ENCODE peak calls at places on chromosomes 12 and 14, in four cellular contexts. One of them, this sample, is unnamed.

GRCh38 chr14:104527857-104528459 is 51.6 kb upstream of the C14orf180 start:
- DNase-seq in Daoy: no peak
- DNase-seq in BE2C: no peak
- DNase-seq in activated T-cell treated with anti-CD3 and anti-CD28 coated beads for 1 hour: no peak
- DNase-seq in this sample: no peak

GRCh38 chr14:30525833-30526232 is 33.1 kb upstream of the G2E3 start:
- DNase-seq in BE2C: no peak
- DNase-seq in activated T-cell treated with anti-CD3 and anti-CD28 coated beads for 1 hour: no peak
- DNase-seq in Daoy: no peak
- DNase-seq in this sample: no peak

GRCh38 chr14:36424478-36425102 is 95.4 kb downstream of the NKX2-1 start:
- DNase-seq in Daoy: no peak
- DNase-seq in activated T-cell treated with anti-CD3 and anti-CD28 coated beads for 1 hour: no peak
- DNase-seq in BE2C: no peak
- DNase-seq in this sample: no peak

GRCh38 chr14:104204660-104205149 is 66.3 kb downstream of the KIF26A start:
- DNase-seq in activated T-cell treated with anti-CD3 and anti-CD28 coated beads for 1 hour: no peak
- DNase-seq in Daoy: no peak
- DNase-seq in BE2C: no peak
- DNase-seq in this sample: no peak

GRCh38 chr12:132771126-132771838 is 9.7 kb upstream of the ANKLE2 start:
- DNase-seq in BE2C: no peak
- DNase-seq in activated T-cell treated with anti-CD3 and anti-CD28 coated beads for 1 hour: peak
- DNase-seq in Daoy: no peak
- DNase-seq in this sample: no peak

GRCh38 chr14:59189281-59189821 is 884 bp downstream of the DAAM1 start:
- DNase-seq in BE2C: no peak
- DNase-seq in activated T-cell treated with anti-CD3 and anti-CD28 coated beads for 1 hour: peak
- DNase-seq in Daoy: peak
- DNase-seq in this sample: no peak

GRCh38 chr12:57737467-57738141 is 938 bp downstream of the AGAP2 start:
- DNase-seq in BE2C: peak
- DNase-seq in Daoy: peak
- DNase-seq in activated T-cell treated with anti-CD3 and anti-CD28 coated beads for 1 hour: no peak
- DNase-seq in this sample: no peak

GRCh38 chr14:73133795-73134194 is 2.5 kb upstream of the PSEN1 start:
- DNase-seq in activated T-cell treated with anti-CD3 and anti-CD28 coated beads for 1 hour: no peak
- DNase-seq in Daoy: no peak
- DNase-seq in BE2C: no peak
- DNase-seq in this sample: no peak

GRCh38 chr12:114512351-114512750 is 106.4 kb upstream of the TBX5 start:
- DNase-seq in Daoy: no peak
- DNase-seq in activated T-cell treated with anti-CD3 and anti-CD28 coated beads for 1 hour: no peak
- DNase-seq in BE2C: no peak
- DNase-seq in this sample: no peak

GRCh38 chr12:51351913-51352532 is 5.5 kb upstream of the CELA1 start:
- DNase-seq in BE2C: peak
- DNase-seq in activated T-cell treated with anti-CD3 and anti-CD28 coated beads for 1 hour: peak
- DNase-seq in Daoy: peak
- DNase-seq in this sample: no peak

GRCh38 chr12:109114644-109115043 is 1.7 kb upstream of the ACACB start:
- DNase-seq in BE2C: no peak
- DNase-seq in Daoy: no peak
- DNase-seq in activated T-cell treated with anti-CD3 and anti-CD28 coated beads for 1 hour: no peak
- DNase-seq in this sample: no peak

GRCh38 chr12:69120331-69120730 is 119.0 kb upstream of the CPSF6 start:
- DNase-seq in Daoy: no peak
- DNase-seq in activated T-cell treated with anti-CD3 and anti-CD28 coated beads for 1 hour: no peak
- DNase-seq in BE2C: no peak
- DNase-seq in this sample: no peak

GRCh38 chr14:50875359-50876090 is 3.7 kb downstream of the ABHD12B start:
- DNase-seq in activated T-cell treated with anti-CD3 and anti-CD28 coated beads for 1 hour: no peak
- DNase-seq in BE2C: no peak
- DNase-seq in Daoy: no peak
- DNase-seq in this sample: no peak

GRCh38 chr12:12349711-12350665 is at the start of gene MANSC1:
- DNase-seq in Daoy: peak
- DNase-seq in BE2C: peak
- DNase-seq in activated T-cell treated with anti-CD3 and anti-CD28 coated beads for 1 hour: peak
- DNase-seq in this sample: no peak

GRCh38 chr14:85175556-85175955 is 354.4 kb upstream of the FLRT2 start:
- DNase-seq in Daoy: no peak
- DNase-seq in BE2C: no peak
- DNase-seq in activated T-cell treated with anti-CD3 and anti-CD28 coated beads for 1 hour: no peak
- DNase-seq in this sample: no peak

GRCh38 chr12:57377103-57377840 is 53.6 kb downstream of the R3HDM2 start:
- DNase-seq in activated T-cell treated with anti-CD3 and anti-CD28 coated beads for 1 hour: no peak
- DNase-seq in Daoy: no peak
- DNase-seq in BE2C: no peak
- DNase-seq in this sample: no peak

GRCh38 chr14:100143934-100144333 is 15.5 kb downstream of the DEGS2 start:
- DNase-seq in BE2C: no peak
- DNase-seq in activated T-cell treated with anti-CD3 and anti-CD28 coated beads for 1 hour: no peak
- DNase-seq in Daoy: no peak
- DNase-seq in this sample: no peak

GRCh38 chr12:67366530-67367196 is 97.5 kb downstream of the CAND1 start:
- DNase-seq in BE2C: no peak
- DNase-seq in activated T-cell treated with anti-CD3 and anti-CD28 coated beads for 1 hour: no peak
- DNase-seq in Daoy: peak
- DNase-seq in this sample: no peak

GRCh38 chr14:64364907-64365306 is 23.2 kb upstream of the MTHFD1 start:
- DNase-seq in Daoy: peak
- DNase-seq in BE2C: no peak
- DNase-seq in activated T-cell treated with anti-CD3 and anti-CD28 coated beads for 1 hour: no peak
- DNase-seq in this sample: no peak

GRCh38 chr12:57242691-57243454 is 8.1 kb downstream of the STAC3 start:
- DNase-seq in activated T-cell treated with anti-CD3 and anti-CD28 coated beads for 1 hour: peak
- DNase-seq in Daoy: peak
- DNase-seq in BE2C: peak
- DNase-seq in this sample: no peak

GRCh38 chr12:93851245-93851665 is 174.1 kb downstream of the CRADD start:
- DNase-seq in Daoy: no peak
- DNase-seq in activated T-cell treated with anti-CD3 and anti-CD28 coated beads for 1 hour: no peak
- DNase-seq in BE2C: no peak
- DNase-seq in this sample: no peak

GRCh38 chr14:23399136-23399535 is 8.9 kb downstream of the MYH6 start:
- DNase-seq in activated T-cell treated with anti-CD3 and anti-CD28 coated beads for 1 hour: no peak
- DNase-seq in Daoy: no peak
- DNase-seq in BE2C: no peak
- DNase-seq in this sample: no peak

GRCh38 chr12:3636328-3636727 is 116.6 kb downstream of the CRACR2A start:
- DNase-seq in activated T-cell treated with anti-CD3 and anti-CD28 coated beads for 1 hour: no peak
- DNase-seq in BE2C: no peak
- DNase-seq in Daoy: peak
- DNase-seq in this sample: no peak

This sample was measured in SIG-M5.